ENCODE peak calls at places on chromosomes 12 and 14, in seven cellular contexts. One of them, this sample, is unnamed.

GRCh38 chr14:89779707-89780106 is 174.8 kb downstream of the EFCAB11 start:
- DNase-seq in left lung: no peak
- DNase-seq in HCT116: no peak
- DNase-seq in testis: no peak
- DNase-seq in Karpas-422: no peak
- DNase-seq in GM23338: peak; percentile 70
- DNase-seq in body of pancreas: no peak
- DNase-seq in this sample: no peak

GRCh38 chr12:72872986-72873385 is 600.8 kb downstream of the TRHDE start:
- DNase-seq in GM23338: peak; percentile 20
- DNase-seq in Karpas-422: no peak
- DNase-seq in testis: no peak
- DNase-seq in HCT116: no peak
- DNase-seq in left lung: no peak
- DNase-seq in body of pancreas: no peak
- DNase-seq in this sample: no peak

GRCh38 chr12:127280393-127281275 is 986.3 kb upstream of the TMEM132C start:
- DNase-seq in Karpas-422: no peak
- DNase-seq in left lung: peak; percentile 87
- DNase-seq in body of pancreas: peak; percentile 53
- DNase-seq in GM23338: peak; percentile 76
- DNase-seq in testis: peak; percentile 82
- DNase-seq in HCT116: peak; percentile 62
- DNase-seq in this sample: peak; percentile 82

GRCh38 chr12:75870878-75871277 is 160.7 kb downstream of the PHLDA1 start:
- DNase-seq in HCT116: no peak
- DNase-seq in Karpas-422: no peak
- DNase-seq in body of pancreas: no peak
- DNase-seq in testis: no peak
- DNase-seq in left lung: no peak
- DNase-seq in GM23338: no peak
- DNase-seq in this sample: no peak

GRCh38 chr14:56795284-56795622 is 15.0 kb downstream of the OTX2 start:
- DNase-seq in HCT116: no peak
- DNase-seq in Karpas-422: no peak
- DNase-seq in testis: no peak
- DNase-seq in body of pancreas: no peak
- DNase-seq in left lung: no peak
- DNase-seq in GM23338: no peak
- DNase-seq in this sample: no peak

GRCh38 chr12:110421159-110421661 is 17.7 kb upstream of the ANAPC7 start:
- DNase-seq in Karpas-422: no peak
- DNase-seq in left lung: no peak
- DNase-seq in testis: no peak
- DNase-seq in HCT116: no peak
- DNase-seq in GM23338: no peak
- DNase-seq in body of pancreas: no peak
- DNase-seq in this sample: no peak

GRCh38 chr14:63565448-63565847 is 22.3 kb upstream of the PPP2R5E start:
- DNase-seq in HCT116: no peak
- DNase-seq in GM23338: no peak
- DNase-seq in Karpas-422: no peak
- DNase-seq in body of pancreas: no peak
- DNase-seq in left lung: no peak
- DNase-seq in testis: no peak
- DNase-seq in this sample: no peak

GRCh38 chr14:81246561-81247270 is 26.0 kb upstream of the GTF2A1 start:
- DNase-seq in GM23338: no peak
- DNase-seq in left lung: no peak
- DNase-seq in body of pancreas: no peak
- DNase-seq in Karpas-422: no peak
- DNase-seq in testis: no peak
- DNase-seq in HCT116: no peak
- DNase-seq in this sample: no peak

GRCh38 chr12:53184828-53185227 is 4.1 kb upstream of the CSAD start:
- DNase-seq in left lung: no peak
- DNase-seq in testis: no peak
- DNase-seq in HCT116: no peak
- DNase-seq in body of pancreas: no peak
- DNase-seq in GM23338: no peak
- DNase-seq in Karpas-422: no peak
- DNase-seq in this sample: no peak

GRCh38 chr12:53185582-53186153 is 4.9 kb upstream of the CSAD start:
- DNase-seq in GM23338: no peak
- DNase-seq in body of pancreas: no peak
- DNase-seq in left lung: no peak
- DNase-seq in testis: no peak
- DNase-seq in HCT116: no peak
- DNase-seq in Karpas-422: no peak
- DNase-seq in this sample: no peak

GRCh38 chr12:53190108-53190729 is 9.5 kb upstream of the CSAD start:
- DNase-seq in testis: peak; percentile 52
- DNase-seq in body of pancreas: peak; percentile 68
- DNase-seq in GM23338: peak; percentile 91
- DNase-seq in left lung: peak; percentile 78
- DNase-seq in Karpas-422: peak; percentile 81
- DNase-seq in HCT116: peak; percentile 23
- DNase-seq in this sample: peak; percentile 76

GRCh38 chr12:53186745-53187144 is 6.0 kb upstream of the CSAD start:
- DNase-seq in left lung: no peak
- DNase-seq in GM23338: no peak
- DNase-seq in testis: no peak
- DNase-seq in HCT116: no peak
- DNase-seq in Karpas-422: no peak
- DNase-seq in body of pancreas: no peak
- DNase-seq in this sample: no peak

DNA sequence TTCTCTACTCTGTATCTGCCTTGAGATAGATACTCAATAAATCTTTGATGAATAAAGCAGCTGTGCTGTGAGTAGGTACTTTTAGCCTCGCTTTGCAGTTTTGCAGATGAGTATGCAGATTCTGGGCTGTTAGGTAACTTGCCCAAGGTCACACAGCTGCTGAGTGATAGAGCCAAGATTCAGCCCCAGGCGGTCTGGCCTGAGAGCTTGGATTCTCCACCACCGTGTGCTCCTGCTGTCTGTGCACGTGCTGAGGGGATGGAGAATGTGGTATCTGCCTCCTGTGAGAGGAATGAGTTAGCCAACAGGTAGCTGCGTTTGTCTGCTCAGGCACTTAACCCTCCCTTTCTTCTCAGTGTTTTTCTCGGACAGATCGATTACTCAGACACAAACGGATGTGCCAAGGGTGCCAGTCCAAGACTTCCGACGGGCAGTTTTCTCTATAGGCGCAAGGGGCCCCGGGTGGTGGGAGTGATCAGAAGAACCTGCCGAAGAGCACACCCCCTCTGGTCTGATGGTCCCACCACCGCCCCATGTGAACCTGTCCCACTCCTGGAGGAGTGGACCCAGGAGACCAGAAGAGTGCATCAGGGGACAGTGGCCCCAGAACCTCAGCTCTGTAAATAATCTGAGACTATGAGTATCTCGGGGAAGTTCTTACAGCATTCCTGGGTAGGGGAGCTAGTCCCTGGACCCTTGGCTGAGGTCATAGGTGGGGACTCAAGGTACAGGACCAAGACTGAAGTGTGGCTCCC is 6.6 kb upstream of the CSAD start:
- DNase-seq in left lung: no peak
- DNase-seq in Karpas-422: no peak
- DNase-seq in HCT116: no peak
- DNase-seq in testis: no peak
- DNase-seq in GM23338: no peak
- DNase-seq in body of pancreas: no peak
- DNase-seq in this sample: no peak
- H3K36me3 ChIP-seq in left lung: no peaks in the 10 kb centered on the region
- H3K36me3 ChIP-seq in Karpas-422: peaks cover 63% of the 10 kb centered on the region
- H3K36me3 ChIP-seq in HCT116: peaks cover 46% of the 10 kb centered on the region
- H3K36me3 ChIP-seq in testis: no peaks in the 10 kb centered on the region
- H3K36me3 ChIP-seq in GM23338: peaks cover 10% of the 10 kb centered on the region
- H3K36me3 ChIP-seq in body of pancreas: peaks cover 40% of the 10 kb centered on the region
- H3K36me3 ChIP-seq in this sample: peaks cover 60% of the 10 kb centered on the region

GRCh38 chr12:118102609-118103008 is 1.2 kb downstream of the VSIG10 start:
- DNase-seq in HCT116: no peak
- DNase-seq in Karpas-422: no peak
- DNase-seq in left lung: no peak
- DNase-seq in testis: no peak
- DNase-seq in body of pancreas: no peak
- DNase-seq in GM23338: peak; percentile 35
- DNase-seq in this sample: no peak
- H3K27ac ChIP-seq in HCT116: peak overlapping the region; percentile 95
- H3K27ac ChIP-seq in Karpas-422: no peak overlapping the region
- H3K27ac ChIP-seq in left lung: peak overlapping the region; percentile 81
- H3K27ac ChIP-seq in testis: no peak overlapping the region
- H3K27ac ChIP-seq in body of pancreas: peak overlapping the region; percentile 92
- H3K27ac ChIP-seq in GM23338: peak overlapping the region; percentile 95
- H3K27ac ChIP-seq in this sample: no peak overlapping the region

DNA sequence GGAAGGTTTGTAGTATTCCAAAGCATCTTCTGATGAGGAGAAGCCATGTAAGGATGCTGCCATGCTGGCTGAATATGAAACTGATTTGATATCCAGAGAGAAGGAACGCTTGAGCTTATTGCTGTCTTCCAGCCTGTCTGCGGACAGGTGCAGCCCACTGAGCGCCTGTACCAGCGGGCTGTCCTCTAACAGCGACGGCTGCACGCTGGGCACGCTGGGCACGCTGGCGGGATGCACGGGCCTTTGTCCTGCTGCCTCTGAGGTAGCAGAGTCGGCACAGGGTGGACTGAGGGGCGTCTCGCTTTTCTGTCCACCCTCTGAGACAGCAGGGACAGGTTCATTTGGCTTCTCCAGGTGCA is 85.2 kb downstream of the DUSP16 start:
- DNase-seq in left lung: no peak
- DNase-seq in body of pancreas: no peak
- DNase-seq in GM23338: no peak
- DNase-seq in HCT116: no peak
- DNase-seq in Karpas-422: no peak
- DNase-seq in testis: no peak
- DNase-seq in this sample: no peak
- H3K36me3 ChIP-seq in left lung: no peaks in the 10 kb centered on the region
- H3K36me3 ChIP-seq in body of pancreas: peaks cover 20% of the 10 kb centered on the region
- H3K36me3 ChIP-seq in GM23338: peaks cover 22% of the 10 kb centered on the region
- H3K36me3 ChIP-seq in HCT116: no peaks in the 10 kb centered on the region
- H3K36me3 ChIP-seq in Karpas-422: no peaks in the 10 kb centered on the region
- H3K36me3 ChIP-seq in testis: no peaks in the 10 kb centered on the region
- H3K36me3 ChIP-seq in this sample: peaks cover 47% of the 10 kb centered on the region

GRCh38 chr12:19575307-19576243 is 136.3 kb downstream of the AEBP2 start:
- DNase-seq in body of pancreas: peak; percentile 46
- DNase-seq in Karpas-422: no peak
- DNase-seq in left lung: no peak
- DNase-seq in testis: no peak
- DNase-seq in GM23338: no peak
- DNase-seq in HCT116: peak; percentile 18
- DNase-seq in this sample: no peak
- H3K27ac ChIP-seq in body of pancreas: no peak overlapping the region
- H3K27ac ChIP-seq in Karpas-422: no peak overlapping the region
- H3K27ac ChIP-seq in left lung: peak overlapping the region; percentile 42
- H3K27ac ChIP-seq in testis: no peak overlapping the region
- H3K27ac ChIP-seq in GM23338: no peak overlapping the region
- H3K27ac ChIP-seq in HCT116: no peak overlapping the region
- H3K27ac ChIP-seq in this sample: peak overlapping the region; percentile 49

GRCh38 chr14:101889366-101889765 is 75.0 kb upstream of the DYNC1H1 start:
- DNase-seq in left lung: no peak
- DNase-seq in HCT116: no peak
- DNase-seq in GM23338: no peak
- DNase-seq in body of pancreas: no peak
- DNase-seq in Karpas-422: no peak
- DNase-seq in testis: no peak
- DNase-seq in this sample: peak; percentile 55

GRCh38 chr14:101889898-101890297 is 74.5 kb upstream of the DYNC1H1 start:
- DNase-seq in body of pancreas: no peak
- DNase-seq in left lung: no peak
- DNase-seq in testis: no peak
- DNase-seq in HCT116: no peak
- DNase-seq in Karpas-422: peak; percentile 55
- DNase-seq in GM23338: no peak
- DNase-seq in this sample: no peak

GRCh38 chr14:101885254-101885576 is 79.2 kb upstream of the DYNC1H1 start:
- DNase-seq in left lung: no peak
- DNase-seq in HCT116: no peak
- DNase-seq in Karpas-422: no peak
- DNase-seq in GM23338: no peak
- DNase-seq in testis: no peak
- DNase-seq in body of pancreas: no peak
- DNase-seq in this sample: no peak

GRCh38 chr14:101887219-101887618 is 77.2 kb upstream of the DYNC1H1 start:
- DNase-seq in HCT116: no peak
- DNase-seq in Karpas-422: no peak
- DNase-seq in GM23338: no peak
- DNase-seq in body of pancreas: no peak
- DNase-seq in testis: no peak
- DNase-seq in left lung: no peak
- DNase-seq in this sample: peak; percentile 16

DNA sequence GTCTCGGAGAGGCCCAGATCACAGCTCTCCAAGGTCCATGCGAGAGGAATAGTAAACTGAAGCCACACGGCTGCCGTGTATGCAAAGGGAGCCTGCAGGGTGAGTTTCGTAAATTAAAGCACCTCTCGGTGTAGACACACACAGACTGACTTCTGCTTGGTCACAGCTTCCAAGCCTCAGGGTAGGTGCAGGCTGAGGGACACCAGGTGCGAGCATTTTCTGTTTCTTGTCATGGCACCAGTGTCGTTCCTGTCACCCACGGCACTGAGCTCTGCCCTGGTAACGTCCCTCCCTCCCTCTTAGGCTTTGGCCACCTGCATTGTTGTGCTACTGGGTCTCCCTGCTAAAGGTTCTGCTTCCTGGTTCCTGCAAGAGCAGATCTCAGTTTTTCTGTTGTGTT is 76.2 kb upstream of the DYNC1H1 start:
- DNase-seq in body of pancreas: no peak
- DNase-seq in GM23338: no peak
- DNase-seq in testis: no peak
- DNase-seq in HCT116: no peak
- DNase-seq in Karpas-422: no peak
- DNase-seq in left lung: no peak
- DNase-seq in this sample: peak; percentile 34
- H3K36me3 ChIP-seq in body of pancreas: peaks cover 14% of the 10 kb centered on the region
- H3K36me3 ChIP-seq in GM23338: no peaks in the 10 kb centered on the region
- H3K36me3 ChIP-seq in testis: no peaks in the 10 kb centered on the region
- H3K36me3 ChIP-seq in HCT116: no peaks in the 10 kb centered on the region
- H3K36me3 ChIP-seq in Karpas-422: peaks cover 33% of the 10 kb centered on the region
- H3K36me3 ChIP-seq in left lung: no peaks in the 10 kb centered on the region
- H3K36me3 ChIP-seq in this sample: peaks cover 90% of the 10 kb centered on the region

GRCh38 chr12:51392556-51393237 is 1.5 kb upstream of the GALNT6 start:
- DNase-seq in body of pancreas: peak; percentile 27
- DNase-seq in GM23338: peak; percentile 87
- DNase-seq in testis: peak; percentile 27
- DNase-seq in left lung: no peak
- DNase-seq in HCT116: no peak
- DNase-seq in Karpas-422: no peak
- DNase-seq in this sample: no peak

GRCh38 chr12:51388826-51389225 is 2.4 kb downstream of the GALNT6 start:
- DNase-seq in body of pancreas: no peak
- DNase-seq in HCT116: no peak
- DNase-seq in GM23338: no peak
- DNase-seq in left lung: no peak
- DNase-seq in Karpas-422: no peak
- DNase-seq in testis: no peak
- DNase-seq in this sample: no peak

GRCh38 chr12:51391047-51391837 is at the start of gene GALNT6:
- DNase-seq in testis: no peak
- DNase-seq in body of pancreas: peak; percentile 80
- DNase-seq in Karpas-422: peak; percentile 89
- DNase-seq in left lung: peak; percentile 89
- DNase-seq in GM23338: peak; percentile 87
- DNase-seq in HCT116: no peak
- DNase-seq in this sample: peak; percentile 79

GRCh38 chr12:51389302-51389999 is 1.8 kb downstream of the GALNT6 start:
- DNase-seq in GM23338: no peak
- DNase-seq in testis: no peak
- DNase-seq in left lung: no peak
- DNase-seq in body of pancreas: no peak
- DNase-seq in Karpas-422: no peak
- DNase-seq in HCT116: no peak
- DNase-seq in this sample: no peak

GRCh38 chr12:51390457-51391046 is 654 bp downstream of the GALNT6 start:
- DNase-seq in body of pancreas: no peak
- DNase-seq in testis: no peak
- DNase-seq in HCT116: no peak
- DNase-seq in GM23338: no peak
- DNase-seq in Karpas-422: no peak
- DNase-seq in left lung: no peak
- DNase-seq in this sample: no peak
- H3K27ac ChIP-seq in body of pancreas: peak overlapping the region; percentile 72
- H3K27ac ChIP-seq in testis: no peak overlapping the region
- H3K27ac ChIP-seq in HCT116: peak overlapping the region; percentile 36
- H3K27ac ChIP-seq in GM23338: peak overlapping the region; percentile 95
- H3K27ac ChIP-seq in Karpas-422: no peak overlapping the region
- H3K27ac ChIP-seq in left lung: peak overlapping the region; percentile 81
- H3K27ac ChIP-seq in this sample: peak overlapping the region; percentile 67